ENCODE peak calls at places on chromosomes 3 and 15, in six cellular contexts. X is progenitor cell of endocrine pancreas, V is IMR-90, R is upper lobe of right lung, O is cardiac muscle cell, Q is AG04450. E is an unnamed sample.

GRCh38 chr15:67321352-67321751 is 66.8 kb downstream of the IQCH start:
- DNase-seq in X (no peak), V (no peak), R (no peak), O (no peak), Q (no peak), E (no peak)

GRCh38 chr3:73036694-73037368 is 24.6 kb upstream of the EBLN2 start:
- DNase-seq in X (no peak), V (no peak), R (no peak), O (no peak), Q (no peak), E (no peak)

GRCh38 chr15:63474810-63475316 is 29.5 kb upstream of the USP3 start:
- DNase-seq in X (no peak), V (no peak), R (no peak), O (no peak), Q (no peak), E (no peak)

GRCh38 chr3:31505353-31506048 is 27.2 kb upstream of the STT3B start:
- DNase-seq in X (no peak), V (no peak), R (no peak), O (no peak), Q (no peak), E (no peak)

GRCh38 chr3:42001777-42002176 is 39.9 kb upstream of the ULK4 start:
- DNase-seq in X (no peak), V (peak), R (no peak), O (no peak), Q (no peak), E (no peak)

GRCh38 chr3:152287898-152288576 is 19.3 kb downstream of the MBNL1 start:
- DNase-seq in X (no peak), V (peak), R (no peak), O (no peak), Q (no peak), E (no peak)

GRCh38 chr3:19487386-19487785 is 339.1 kb downstream of the KCNH8 start:
- DNase-seq in X (no peak), V (no peak), R (no peak), O (no peak), Q (no peak), E (no peak)

GRCh38 chr3:62415312-62415791 is 42.0 kb upstream of the FEZF2 start:
- DNase-seq in X (no peak), V (no peak), R (no peak), O (peak), Q (no peak), E (no peak)

GRCh38 chr15:58543664-58544335 is 112.0 kb downstream of the LIPC start:
- DNase-seq in X (no peak), V (no peak), R (peak), O (no peak), Q (no peak), E (no peak)

GRCh38 chr15:31338318-31338878 is 11.8 kb downstream of the KLF13 start:
- DNase-seq in X (no peak), V (no peak), R (peak), O (no peak), Q (no peak), E (no peak)

GRCh38 chr15:28097656-28098359 is 1.3 kb downstream of the OCA2 start:
- DNase-seq in X (no peak), V (no peak), R (no peak), O (no peak), Q (no peak), E (no peak)

GRCh38 chr15:38975282-38975990 is 410.8 kb upstream of the RASGRP1 start:
- DNase-seq in X (no peak), V (no peak), R (no peak), O (no peak), Q (no peak), E (no peak)

GRCh38 chr3:195847061-195847950 is 35.6 kb upstream of the MUC4 start:
- DNase-seq in X (no peak), V (peak), R (no peak), O (no peak), Q (no peak), E (no peak)

DNA sequence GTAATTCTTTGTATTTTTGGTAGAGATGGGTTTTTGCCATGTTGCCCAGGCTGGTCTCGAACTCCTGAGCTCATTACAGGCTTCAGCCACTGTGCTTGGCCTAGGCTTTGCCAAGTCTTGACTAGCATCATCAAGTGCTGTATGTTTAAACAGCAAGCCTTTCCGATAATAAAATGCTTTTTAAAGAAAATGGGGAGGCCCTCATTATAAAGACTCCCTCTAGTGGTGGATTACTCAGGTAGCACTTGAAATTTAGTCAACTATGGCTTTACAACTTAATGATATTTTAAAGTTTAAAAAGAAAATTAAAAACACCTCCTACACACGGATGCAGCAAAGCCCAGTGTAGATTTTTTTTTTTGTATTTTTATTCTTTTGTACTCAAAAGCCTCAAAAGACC is 213.6 kb downstream of the GAP43 start:
- DNase-seq in X (no peak), V (peak), R (no peak), O (peak), Q (no peak), E (no peak)
- TF ChIP-seq CTCF in X (peak), V (peak), R (peak), O (peak), Q (peak), E (peak)

GRCh38 chr15:44195151-44195740 is at the start of gene FRMD5:
- DNase-seq in X (peak), V (peak), R (peak), O (peak), Q (peak), E (peak)
- TF ChIP-seq CTCF in X (peak), V (peak), R (no peak), O (peak), Q (peak), E (peak)

GRCh38 chr3:50146316-50146901 is 8.7 kb upstream of the SEMA3F start:
- DNase-seq in X (no peak), V (no peak), R (no peak), O (no peak), Q (no peak), E (no peak)
- TF ChIP-seq CTCF in X (no peak), V (no peak), R (no peak), O (no peak), Q (no peak), E (no peak)

DNA sequence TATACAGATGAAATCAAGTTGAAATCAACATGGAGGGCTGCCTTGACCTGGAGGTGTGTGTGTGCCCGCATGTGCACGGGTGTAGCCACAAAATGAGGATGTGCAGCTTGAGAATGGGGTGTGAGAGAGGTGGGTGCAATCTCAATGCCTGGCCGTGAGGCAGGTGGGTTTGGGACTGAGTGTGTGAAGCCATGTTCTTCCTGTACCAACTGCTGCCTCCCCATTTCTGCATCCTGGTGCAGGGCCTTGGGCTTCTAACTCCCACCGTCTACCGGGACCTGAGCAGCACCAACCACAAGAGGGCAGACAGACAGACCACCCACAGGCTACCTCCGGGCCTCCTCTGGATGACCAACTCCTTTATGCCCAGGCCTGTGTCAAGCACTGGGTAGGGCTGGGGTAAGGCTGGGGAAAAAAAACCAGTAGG is 161.9 kb upstream of the TLE3 start:
- DNase-seq in X (no peak), V (no peak), R (no peak), O (no peak), Q (no peak), E (no peak)
- TF ChIP-seq CTCF in X (peak), V (no peak), R (no peak), O (no peak), Q (peak), E (peak)

DNA sequence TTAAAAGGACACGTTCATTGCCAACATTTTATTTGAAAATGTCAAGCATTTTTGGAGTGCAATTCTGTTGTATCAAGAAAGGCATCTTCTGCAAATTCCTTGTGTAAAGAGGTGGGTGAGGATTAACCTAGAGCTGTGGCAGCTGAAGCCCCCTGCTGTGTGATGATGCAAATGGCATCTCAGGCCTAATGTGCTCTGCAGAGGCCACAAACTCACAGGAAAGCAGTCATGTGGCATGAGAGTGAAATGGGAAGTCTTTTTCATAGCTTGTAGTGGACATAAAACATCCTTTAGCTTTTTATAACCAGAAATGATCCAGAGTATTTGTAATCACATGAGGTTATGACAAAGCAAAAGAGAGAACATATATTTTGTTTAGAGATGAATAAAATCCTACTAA is 6.4 kb downstream of the CADM2 start:
- DNase-seq in X (peak), V (no peak), R (no peak), O (peak), Q (no peak), E (no peak)
- TF ChIP-seq CTCF in X (peak), V (no peak), R (no peak), O (no peak), Q (no peak), E (peak)

GRCh38 chr15:81945014-81945615 is 100.7 kb downstream of the MEX3B start:
- DNase-seq in X (no peak), V (no peak), R (no peak), O (no peak), Q (no peak), E (no peak)

GRCh38 chr15:81948751-81949150 is 97.1 kb downstream of the MEX3B start:
- DNase-seq in X (no peak), V (peak), R (no peak), O (no peak), Q (no peak), E (no peak)

GRCh38 chr15:81942655-81943054 is 103.2 kb downstream of the MEX3B start:
- DNase-seq in X (no peak), V (no peak), R (no peak), O (no peak), Q (no peak), E (no peak)

GRCh38 chr15:81950841-81951414 is 94.9 kb downstream of the MEX3B start:
- DNase-seq in X (no peak), V (peak), R (no peak), O (peak), Q (no peak), E (no peak)

DNA sequence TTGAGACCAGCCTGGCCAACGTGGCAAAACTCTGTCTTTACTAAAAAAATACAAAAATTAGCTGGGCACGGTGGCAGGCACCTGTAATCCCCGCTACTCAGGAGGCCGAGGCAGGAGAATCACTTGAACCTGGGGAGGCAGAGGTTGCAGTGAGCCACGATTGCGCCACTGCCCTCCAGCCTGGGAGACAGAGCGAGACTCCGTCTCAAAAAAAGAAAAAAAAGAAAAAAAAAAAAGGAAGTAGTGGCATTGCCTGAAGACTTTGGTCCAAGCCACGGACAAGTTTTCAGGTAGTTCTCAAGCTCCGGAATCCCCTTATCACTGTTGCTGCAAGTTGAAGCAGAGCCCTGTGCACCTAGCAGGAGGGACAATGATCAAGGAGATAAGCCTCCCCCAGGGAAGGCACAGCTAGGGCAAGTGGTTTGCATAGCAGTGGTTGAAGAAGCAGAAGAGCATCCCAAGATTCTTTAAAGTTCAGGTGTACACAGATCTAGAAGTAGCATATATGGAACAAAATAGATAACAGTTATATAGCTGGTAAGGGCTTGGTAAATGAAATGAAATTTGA is 97.6 kb downstream of the MEX3B start:
- DNase-seq in X (no peak), V (no peak), R (no peak), O (no peak), Q (no peak), E (no peak)
- TF ChIP-seq CTCF in X (no peak), V (no peak), R (no peak), O (no peak), Q (no peak), E (no peak)

GRCh38 chr3:105366302-105367062 is at the start of gene ALCAM:
- DNase-seq in X (peak), V (peak), R (peak), O (peak), Q (peak), E (peak)
- TF ChIP-seq CTCF in X (peak), V (peak), R (peak), O (peak), Q (peak), E (peak)